ENCODE peak calls at places on chromosomes 1 and 21, in four cellular contexts. V is neuronal stem cell, E is heart left ventricle, B is tibial nerve. Y is an unnamed sample.

GRCh38 chr1:107530543-107530942 is 389.7 kb downstream of the NTNG1 start:
- DNase-seq in V (no peak), B (no peak), E (no peak), Y (no peak)

GRCh38 chr1:170448661-170449158 is 83.3 kb upstream of the GORAB start:
- DNase-seq in V (no peak), E (no peak), B (no peak), Y (no peak)

GRCh38 chr1:201912832-201913231 is 24.1 kb downstream of the SHISA4 start:
- DNase-seq in E (no peak), V (no peak), B (peak; percentile 32), Y (no peak)

GRCh38 chr1:98940680-98941079 is 64.0 kb downstream of the PLPPR5 start:
- DNase-seq in B (no peak), E (no peak), V (no peak), Y (no peak)

GRCh38 chr1:24551290-24551859 is 4.5 kb upstream of the NCMAP start:
- DNase-seq in E (no peak), V (no peak), B (no peak), Y (no peak)

GRCh38 chr1:222788328-222789156 is 26.3 kb upstream of the DISP1 start:
- DNase-seq in B (no peak), V (no peak), E (no peak), Y (no peak)

GRCh38 chr1:8396912-8397406 is 79.0 kb downstream of the SLC45A1 start:
- DNase-seq in V (no peak), E (no peak), B (no peak), Y (peak; percentile 77)

GRCh38 chr1:7062346-7063061 is 277.2 kb downstream of the CAMTA1 start:
- DNase-seq in V (no peak), B (no peak), E (no peak), Y (no peak)

GRCh38 chr1:165217958-165218357 is 138.6 kb downstream of the LMX1A start:
- DNase-seq in B (no peak), E (no peak), V (no peak), Y (no peak)

GRCh38 chr21:44372616-44373015 is 19.2 kb downstream of the TRPM2 start:
- DNase-seq in V (no peak), B (no peak), E (no peak), Y (no peak)

GRCh38 chr21:34204481-34205439 is 131.4 kb downstream of the MRPS6 start:
- DNase-seq in E (no peak), V (no peak), B (no peak), Y (no peak)

GRCh38 chr1:24168246-24168645 is 18.8 kb downstream of the IFNLR1 start:
- DNase-seq in V (no peak), E (no peak), B (no peak), Y (no peak)

GRCh38 chr1:238061967-238062613 is 171.4 kb upstream of the ZP4 start:
- DNase-seq in E (no peak), B (no peak), V (no peak), Y (no peak)

GRCh38 chr1:204286841-204287387 is 72.8 kb downstream of the PLEKHA6 start:
- DNase-seq in E (peak; percentile 60), V (no peak), B (no peak), Y (peak; percentile 77)

GRCh38 chr1:29465755-29466154 is 229.4 kb downstream of the PTPRU start:
- DNase-seq in E (no peak), V (no peak), B (no peak), Y (no peak)

GRCh38 chr1:13737388-13737787 is 37.4 kb downstream of the PRDM2 start:
- DNase-seq in B (no peak), E (no peak), V (no peak), Y (no peak)

GRCh38 chr1:96060621-96061020 is 661.0 kb upstream of the PTBP2 start:
- DNase-seq in E (no peak), V (no peak), B (no peak), Y (no peak)

GRCh38 chr1:156616463-156616862 is 2.8 kb upstream of the HAPLN2 start:
- DNase-seq in B (no peak), V (no peak), E (peak; percentile 76), Y (no peak)

GRCh38 chr1:25550683-25551310 is 7.4 kb downstream of the LDLRAP1 start:
- DNase-seq in E (peak; percentile 71), V (no peak), B (no peak), Y (no peak)

GRCh38 chr1:221310180-221310579 is 430.9 kb downstream of the HLX start:
- DNase-seq in E (no peak), B (no peak), V (no peak), Y (no peak)

GRCh38 chr1:237124856-237125462 is 83.0 kb downstream of the RYR2 start:
- DNase-seq in E (no peak), B (no peak), V (no peak), Y (no peak)

GRCh38 chr1:172838681-172839313 is 179.9 kb downstream of the FASLG start:
- DNase-seq in E (no peak), V (no peak), B (no peak), Y (no peak)

GRCh38 chr21:34889287-34889536 is 159.9 kb downstream of the RUNX1 start:
- DNase-seq in E (peak; percentile 32), V (no peak), B (no peak), Y (peak; percentile 46)

GRCh38 chr1:174039069-174039468 is 16.9 kb upstream of the RC3H1 start:
- DNase-seq in B (no peak), V (no peak), E (no peak), Y (no peak)

DNA sequence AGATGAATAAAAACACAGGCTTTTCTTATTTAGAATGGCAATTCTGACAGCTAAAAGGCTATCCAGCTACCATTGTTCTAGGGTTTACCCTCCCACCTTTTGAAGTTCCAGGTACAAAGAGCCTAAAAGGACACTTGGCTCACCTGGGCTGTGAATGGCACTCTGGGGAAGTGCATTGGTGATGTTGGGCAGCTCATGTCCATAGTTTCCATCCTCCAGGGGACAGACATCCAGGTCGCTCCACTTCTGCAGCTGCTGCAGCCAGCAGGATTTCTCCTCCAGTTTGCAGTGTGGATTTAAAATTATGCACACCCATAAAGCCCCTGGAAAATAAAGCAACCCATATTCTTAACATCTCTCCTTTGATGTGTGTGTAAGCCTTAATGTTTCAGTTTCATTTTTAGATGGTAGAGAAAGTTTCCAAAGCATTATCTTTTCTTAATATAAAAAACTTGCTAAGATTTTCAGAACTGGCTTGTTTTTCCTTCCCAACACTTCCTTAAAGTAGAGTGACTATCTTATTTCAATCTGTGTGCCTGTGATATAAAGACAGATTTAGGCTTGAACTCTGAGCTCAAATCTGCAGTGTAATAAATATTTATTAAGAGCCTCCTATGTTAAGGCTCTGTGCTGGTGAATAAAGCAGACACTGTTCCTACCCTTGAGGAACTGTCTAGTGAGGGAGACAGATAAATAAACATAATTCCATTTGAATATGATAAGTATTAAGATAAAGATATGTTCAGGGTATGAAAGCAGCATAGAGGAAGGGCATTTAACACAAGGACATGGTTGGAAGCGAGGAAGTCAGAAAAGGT is 39.1 kb downstream of the UROD start:
- DNase-seq in B (no peak), E (no peak), V (no peak), Y (no peak)
- H3K4me3 ChIP-seq in B (no peak overlapping the region), E (no peak overlapping the region), V (no peak overlapping the region), Y (no peak overlapping the region)

GRCh38 chr1:1033009-1033587 is 13.2 kb downstream of the AGRN start:
- DNase-seq in B (no peak), E (peak; percentile 75), V (peak; percentile 96), Y (no peak)
- H3K4me3 ChIP-seq in B (peak overlapping the region; percentile 29), E (peak overlapping the region; percentile 43), V (peak overlapping the region; percentile 80), Y (peak overlapping the region; percentile 58)

GRCh38 chr1:49552101-49552500 is 471.7 kb downstream of the AGBL4 start:
- DNase-seq in E (no peak), B (no peak), V (no peak), Y (no peak)

GRCh38 chr1:49556676-49557234 is 467.0 kb downstream of the AGBL4 start:
- DNase-seq in B (no peak), E (no peak), V (no peak), Y (no peak)
- H3K4me3 ChIP-seq in B (no peak overlapping the region), E (no peak overlapping the region), V (peak overlapping the region; percentile 30), Y (no peak overlapping the region)

GRCh38 chr1:54399765-54400164 is 6.4 kb downstream of the SSBP3 start:
- DNase-seq in E (no peak), B (no peak), V (no peak), Y (no peak)

GRCh38 chr1:54397090-54397591 is 9.1 kb downstream of the SSBP3 start:
- DNase-seq in E (peak; percentile 77), B (no peak), V (no peak), Y (no peak)

GRCh38 chr1:54398963-54399528 is 7.1 kb downstream of the SSBP3 start:
- DNase-seq in B (no peak), E (no peak), V (no peak), Y (no peak)

GRCh38 chr1:54396280-54396903 is 9.8 kb downstream of the SSBP3 start:
- DNase-seq in B (no peak), V (no peak), E (no peak), Y (no peak)

DNA sequence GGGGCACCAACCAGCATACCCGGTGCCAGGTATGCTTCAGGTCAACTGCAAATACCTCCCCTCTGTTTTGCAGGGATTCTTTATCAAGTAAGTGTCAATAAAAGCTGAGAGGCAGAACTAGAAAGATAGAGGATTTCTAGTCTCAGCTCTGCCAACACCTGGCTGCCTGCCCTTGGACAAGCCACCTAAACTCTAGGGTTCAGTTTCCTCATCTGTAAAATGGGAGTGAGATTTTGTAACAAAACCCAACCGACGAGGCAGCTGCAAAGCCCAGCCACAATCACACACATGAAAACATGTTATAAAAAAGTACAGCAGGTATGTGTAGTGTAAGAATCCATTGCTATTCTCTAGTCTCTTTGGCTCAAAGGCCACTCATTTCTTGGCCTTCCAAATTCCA is 8.2 kb downstream of the SSBP3 start:
- DNase-seq in B (no peak), V (no peak), E (no peak), Y (no peak)
- H3K4me3 ChIP-seq in B (no peak overlapping the region), V (no peak overlapping the region), E (no peak overlapping the region), Y (no peak overlapping the region)

GRCh38 chr1:32872189-32872898 is 1.6 kb upstream of the FNDC5 start:
- DNase-seq in E (peak; percentile 66), V (peak; percentile 93), B (peak; percentile 49), Y (peak; percentile 76)
- H3K4me3 ChIP-seq in E (peak overlapping the region; percentile 54), V (no peak overlapping the region), B (no peak overlapping the region), Y (no peak overlapping the region)

GRCh38 chr1:225840223-225840610 is 30.3 kb downstream of the EPHX1 start:
- DNase-seq in E (no peak), B (no peak), V (no peak), Y (no peak)

GRCh38 chr1:225843426-225843795 is 33.5 kb downstream of the EPHX1 start:
- DNase-seq in E (no peak), V (no peak), B (no peak), Y (no peak)

GRCh38 chr1:225842788-225843425 is 33.0 kb downstream of the EPHX1 start:
- DNase-seq in E (no peak), B (no peak), V (no peak), Y (no peak)

GRCh38 chr1:225840713-225841112 is 30.8 kb downstream of the EPHX1 start:
- DNase-seq in V (no peak), E (no peak), B (no peak), Y (no peak)

DNA sequence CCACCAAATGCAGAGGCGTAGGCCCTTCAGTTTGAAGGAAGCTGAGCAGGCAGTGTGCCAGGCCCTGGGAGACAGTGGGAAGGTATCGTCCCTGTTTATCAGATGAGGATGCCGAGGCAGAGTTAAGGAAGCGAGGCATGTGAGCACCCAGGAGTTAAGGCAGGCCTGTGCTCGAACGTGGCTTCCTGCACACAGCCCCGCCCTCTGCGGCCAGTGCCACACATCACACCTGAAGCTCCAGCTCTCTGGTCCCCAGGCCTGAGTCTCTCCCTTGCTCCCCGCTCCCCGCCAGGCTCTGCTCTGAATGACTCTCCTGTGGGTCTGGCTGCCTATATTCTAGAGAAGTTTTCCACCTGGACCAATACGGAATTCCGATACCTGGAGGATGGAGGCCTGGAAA is 32.1 kb downstream of the EPHX1 start:
- DNase-seq in V (no peak), B (no peak), E (no peak), Y (no peak)
- H3K4me3 ChIP-seq in V (no peak overlapping the region), B (no peak overlapping the region), E (no peak overlapping the region), Y (no peak overlapping the region)